ENCODE peak calls at places on chromosome 20, in six cellular contexts. R is astrocyte of the spinal cord, L is breast epithelium, Y is endothelial cell, U is dorsolateral prefrontal cortex, A is AG09309. O is an unnamed sample.

GRCh38 chr20:61746147-61746646 is 319.5 kb downstream of the TAF4 start:
- DNase-seq in R (no peak), L (no peak), Y (no peak), U (no peak), A (no peak), O (no peak)

GRCh38 chr20:56537997-56538396 is 5.0 kb downstream of the FAM209B start:
- DNase-seq in R (no peak), L (no peak), Y (no peak), U (no peak), A (no peak), O (no peak)

GRCh38 chr20:31720486-31721407 is 1.9 kb downstream of the BCL2L1 start:
- DNase-seq in R (no peak), L (no peak), Y (no peak), U (peak), A (no peak), O (no peak)

GRCh38 chr20:62258499-62259293 is 20.4 kb downstream of the OSBPL2 start:
- DNase-seq in R (peak), L (no peak), Y (no peak), U (no peak), A (peak), O (peak)

GRCh38 chr20:37541326-37541725 is 13.7 kb upstream of the BLCAP start:
- DNase-seq in R (no peak), L (no peak), Y (no peak), U (no peak), A (no peak), O (no peak)

GRCh38 chr20:36308318-36308710 is 2.2 kb downstream of the DLGAP4 start:
- DNase-seq in R (no peak), L (no peak), Y (no peak), U (no peak), A (no peak), O (no peak)

GRCh38 chr20:62588458-62589149 is 53.7 kb upstream of the SLCO4A1 start:
- DNase-seq in R (no peak), L (no peak), Y (no peak), U (no peak), A (no peak), O (no peak)

GRCh38 chr20:29497261-29497671 is 1760.2 kb upstream of the DEFB115 start:
- DNase-seq in R (no peak), L (no peak), Y (no peak), U (no peak), A (no peak), O (peak)

GRCh38 chr20:50413088-50413500 is 97.1 kb upstream of the PTPN1 start:
- DNase-seq in R (no peak), L (no peak), Y (no peak), U (no peak), A (peak), O (peak)

GRCh38 chr20:56558968-56559367 is 25.9 kb downstream of the FAM209B start:
- DNase-seq in R (no peak), L (no peak), Y (no peak), U (no peak), A (no peak), O (no peak)

GRCh38 chr20:7911586-7912330 is 28.5 kb downstream of the HAO1 start:
- DNase-seq in R (no peak), L (no peak), Y (no peak), U (peak), A (no peak), O (no peak)

GRCh38 chr20:62692176-62692575 is 16.5 kb upstream of the NTSR1 start:
- DNase-seq in R (no peak), L (no peak), Y (no peak), U (peak), A (no peak), O (no peak)

GRCh38 chr20:55514498-55514897 is 490.8 kb downstream of the CBLN4 start:
- DNase-seq in R (no peak), L (no peak), Y (no peak), U (no peak), A (no peak), O (no peak)

GRCh38 chr20:45343867-45344721 is 4.1 kb downstream of the SDC4 start:
- DNase-seq in R (peak), L (peak), Y (no peak), U (no peak), A (peak), O (peak)

GRCh38 chr20:21047981-21048380 is 58.2 kb downstream of the LINC00237 start:
- DNase-seq in R (no peak), L (no peak), Y (no peak), U (no peak), A (no peak), O (no peak)

GRCh38 chr20:37630161-37630560 is 63.7 kb upstream of the CTNNBL1 start:
- DNase-seq in R (no peak), L (no peak), Y (no peak), U (no peak), A (no peak), O (no peak)

GRCh38 chr20:62953167-62953838 is 794 bp downstream of the SLC17A9 start:
- DNase-seq in R (no peak), L (no peak), Y (no peak), U (no peak), A (no peak), O (no peak)

GRCh38 chr20:38730989-38731737 is 6.9 kb downstream of the SLC32A1 start:
- DNase-seq in R (peak), L (peak), Y (peak), U (peak), A (no peak), O (peak)

GRCh38 chr20:64036346-64037198 is 590 bp downstream of the C20orf204 start:
- DNase-seq in R (no peak), L (no peak), Y (no peak), U (no peak), A (no peak), O (no peak)

GRCh38 chr20:64038579-64039292 is 2.8 kb downstream of the C20orf204 start:
- DNase-seq in R (peak), L (peak), Y (peak), U (no peak), A (no peak), O (peak)

GRCh38 chr20:64037199-64037497 is 1.2 kb downstream of the C20orf204 start:
- DNase-seq in R (no peak), L (no peak), Y (no peak), U (no peak), A (no peak), O (no peak)

GRCh38 chr20:64038252-64038578 is 2.2 kb downstream of the C20orf204 start:
- DNase-seq in R (no peak), L (no peak), Y (no peak), U (no peak), A (no peak), O (no peak)

GRCh38 chr20:64037498-64038213 is 1.7 kb downstream of the C20orf204 start:
- DNase-seq in R (no peak), L (no peak), Y (no peak), U (no peak), A (no peak), O (no peak)
- TF ChIP-seq CTCF in R (no peak), L (no peak), Y (no peak), U (no peak), A (no peak), O (no peak)

GRCh38 chr20:16279320-16279719 is 293.9 kb downstream of the KIF16B start:
- DNase-seq in R (no peak), L (no peak), Y (peak), U (no peak), A (no peak), O (no peak)
- TF ChIP-seq CTCF in R (no peak), L (no peak), Y (no peak), U (no peak), A (no peak), O (no peak)

DNA sequence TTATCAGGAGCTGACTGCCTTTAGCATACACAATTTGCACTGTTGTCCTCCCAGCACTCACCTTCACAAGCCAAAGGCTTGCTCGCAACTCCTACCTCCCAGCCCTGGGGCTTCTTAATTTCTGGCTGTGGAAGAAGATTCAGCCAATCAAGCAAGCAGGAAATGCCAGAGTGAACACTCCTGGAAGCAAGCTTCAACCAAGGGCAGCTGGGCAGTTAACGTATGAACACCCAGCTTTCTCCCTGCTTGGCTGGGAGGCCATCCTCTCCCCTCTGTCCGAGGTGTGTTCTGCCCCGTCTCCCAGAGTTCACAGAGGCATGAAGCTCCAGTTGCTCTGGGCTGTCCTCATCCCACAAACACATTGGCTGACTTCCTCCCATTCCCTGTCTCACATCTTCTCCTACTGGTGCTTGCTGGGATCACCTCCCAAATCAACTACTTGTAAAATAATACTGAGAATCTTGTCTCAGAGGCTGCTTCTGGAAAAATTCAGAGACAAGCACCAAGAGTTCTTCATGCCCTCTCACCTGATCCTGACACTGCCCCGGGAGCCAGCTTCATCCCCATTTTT is 15.3 kb upstream of the SRSF6 start:
- DNase-seq in R (no peak), L (no peak), Y (no peak), U (no peak), A (no peak), O (peak)
- TF ChIP-seq CTCF in R (no peak), L (no peak), Y (no peak), U (no peak), A (peak), O (peak)

DNA sequence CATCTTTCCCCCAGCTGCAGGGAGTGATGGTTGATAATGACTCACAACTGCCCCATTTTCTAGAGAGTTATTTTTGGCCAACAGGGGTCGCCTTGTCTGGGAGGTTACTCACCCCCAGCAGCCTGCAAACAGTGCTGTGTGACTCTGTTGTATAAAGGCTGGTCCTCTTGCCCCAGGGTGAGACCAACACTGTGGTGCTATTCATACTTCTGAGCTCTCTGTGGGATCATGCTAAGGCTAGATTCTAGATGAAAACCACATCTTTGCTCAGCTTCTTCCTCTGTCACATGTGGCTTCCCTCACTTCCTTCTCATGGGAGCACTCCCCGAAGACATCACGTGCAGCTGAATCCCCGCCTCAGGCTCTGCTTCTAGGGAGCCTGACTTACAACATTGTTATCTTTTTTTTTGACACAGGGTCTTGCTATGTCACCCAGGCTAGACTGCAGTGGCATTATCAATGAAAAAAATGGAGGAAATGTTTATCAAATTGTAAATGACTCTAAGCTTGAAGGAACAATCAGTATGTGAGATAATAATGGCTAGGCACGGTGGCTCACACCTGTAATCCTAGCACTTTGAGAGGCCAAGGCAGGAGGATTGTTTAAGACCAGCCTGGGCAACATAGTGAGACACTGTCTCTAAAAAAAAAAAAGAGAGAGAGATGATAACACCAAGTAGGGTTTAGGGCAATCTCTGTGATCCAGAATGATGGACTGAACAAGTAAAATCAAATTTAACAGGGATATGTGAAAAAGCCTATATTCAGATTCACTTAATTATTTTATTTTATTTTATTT is 55.7 kb upstream of the SLC23A2 start:
- DNase-seq in R (peak), L (no peak), Y (peak), U (peak), A (no peak), O (peak)
- TF ChIP-seq CTCF in R (peak), L (no peak), Y (peak), U (peak), A (peak), O (peak)

DNA sequence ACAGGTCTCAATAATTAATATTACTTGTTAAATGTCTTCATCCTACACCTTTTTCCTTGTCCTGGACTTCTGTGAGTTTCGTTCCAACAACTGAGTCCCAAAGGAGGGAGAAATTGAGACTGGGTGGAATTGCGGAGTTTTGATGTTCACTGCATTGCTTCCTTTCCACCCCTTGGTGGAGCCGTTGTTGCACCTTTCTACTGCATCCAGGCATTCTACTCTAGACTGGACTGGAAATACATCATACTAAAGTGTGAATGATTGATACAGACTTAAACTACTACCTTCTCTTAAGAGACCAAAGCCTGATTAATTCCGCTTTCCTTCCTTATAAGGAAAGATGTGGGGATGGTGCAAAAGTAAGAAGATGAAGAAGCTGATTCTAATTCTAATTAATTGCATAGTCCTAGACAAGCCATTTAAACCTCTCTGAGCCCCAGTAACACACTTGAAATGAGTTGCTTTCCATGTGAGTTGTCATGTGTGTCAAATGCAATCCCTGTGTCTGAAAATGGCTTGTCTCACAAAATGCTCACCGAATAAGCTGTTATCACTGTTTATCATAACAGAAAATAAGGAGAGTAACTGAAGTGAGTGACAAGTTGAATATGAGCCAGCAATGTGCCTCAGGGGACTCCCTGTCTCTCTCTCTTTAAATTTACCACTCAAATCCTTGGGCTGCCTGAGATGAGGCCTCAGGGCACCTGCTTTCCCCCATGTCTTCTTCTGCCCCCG is 338.3 kb upstream of the CHD6 start:
- DNase-seq in R (no peak), L (no peak), Y (no peak), U (no peak), A (no peak), O (no peak)
- TF ChIP-seq CTCF in R (peak), L (no peak), Y (no peak), U (peak), A (no peak), O (no peak)

DNA sequence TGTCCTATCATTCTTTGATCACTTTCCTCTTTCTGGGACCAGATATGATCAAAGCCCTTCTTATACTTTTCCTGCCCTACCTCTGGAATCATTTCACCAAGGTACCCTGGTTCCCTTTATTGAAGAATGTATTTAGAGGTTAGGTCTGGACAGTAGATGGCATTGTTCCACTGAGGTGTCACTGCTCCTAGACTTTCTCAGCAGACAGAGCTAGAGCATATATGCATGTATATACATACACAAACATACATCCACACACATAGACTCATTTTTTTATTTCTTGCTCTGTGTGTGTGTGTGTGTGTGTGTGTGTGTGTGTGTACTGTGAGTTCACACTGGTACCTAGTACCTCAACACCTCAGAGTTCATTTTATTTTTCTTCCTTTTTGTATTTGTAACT is 40.9 kb downstream of the PTPRA start:
- DNase-seq in R (peak), L (no peak), Y (no peak), U (no peak), A (no peak), O (peak)
- TF ChIP-seq CTCF in R (peak), L (no peak), Y (no peak), U (peak), A (no peak), O (peak)

O was measured in choroid plexus epithelial cell.